ENCODE peak calls at places on chromosomes 7 and 10, in seven cellular contexts. U is mammary epithelial cell; H is mesendoderm; C is CD8-positive, alpha-beta T cell; Q is ovary; A is MM.1S; P is CD8-positive, alpha-beta memory T cell. X is an unnamed sample.

GRCh38 chr10:103280505-103280904 is 3.6 kb downstream of the INA start:
- DNase-seq in H (no peak), U (no peak), Q (no peak), P (no peak), C (no peak), A (no peak), X (no peak)

GRCh38 chr7:151808296-151809155 is 68.4 kb downstream of the PRKAG2 start:
- DNase-seq in U (peak; percentile 64), Q (no peak), H (no peak), C (no peak), A (no peak), P (no peak), X (no peak)

GRCh38 chr10:106614293-106614692 is 550.2 kb downstream of the SORCS1 start:
- DNase-seq in C (no peak), P (no peak), H (no peak), A (no peak), Q (no peak), U (peak; percentile 19), X (no peak)

GRCh38 chr7:78019457-78020130 is 221.0 kb downstream of the PHTF2 start:
- DNase-seq in H (peak; percentile 95), C (peak; percentile 32), A (no peak), P (peak; percentile 42), U (peak; percentile 42), Q (peak; percentile 92), X (peak; percentile 97)

GRCh38 chr10:18689498-18689897 is 30.3 kb downstream of the ARL5B start:
- DNase-seq in U (no peak), P (no peak), Q (no peak), A (peak; percentile 37), C (no peak), H (no peak), X (no peak)

GRCh38 chr10:123154943-123155505 is 822 bp downstream of the BUB3 start:
- DNase-seq in C (no peak), U (peak; percentile 69), A (peak; percentile 47), Q (no peak), P (no peak), H (no peak), X (no peak)

GRCh38 chr7:102834999-102835398 is 77.8 kb upstream of the LRRC17 start:
- DNase-seq in A (peak; percentile 16), H (no peak), Q (no peak), U (peak; percentile 85), C (no peak), P (no peak), X (no peak)

GRCh38 chr7:17403996-17404395 is 105.5 kb downstream of the AHR start:
- DNase-seq in U (no peak), P (no peak), C (no peak), A (no peak), H (peak; percentile 56), Q (no peak), X (no peak)

GRCh38 chr7:114630186-114630824 is 215.7 kb downstream of the FOXP2 start:
- DNase-seq in U (no peak), Q (no peak), P (no peak), A (no peak), H (peak; percentile 21), C (no peak), X (no peak)

GRCh38 chr7:134710854-134711624 is 64.4 kb downstream of the BPGM start:
- DNase-seq in Q (no peak), P (peak; percentile 60), C (peak; percentile 32), U (peak; percentile 47), H (peak; percentile 72), A (no peak), X (no peak)

GRCh38 chr10:35006836-35007235 is 83.3 kb downstream of the CUL2 start:
- DNase-seq in Q (no peak), H (no peak), A (no peak), P (no peak), C (no peak), U (no peak), X (no peak)

GRCh38 chr10:99347672-99348071 is 18.5 kb downstream of the CNNM1 start:
- DNase-seq in A (no peak), Q (no peak), H (no peak), C (no peak), U (no peak), P (no peak), X (no peak)

GRCh38 chr10:99343262-99343661 is 14.1 kb downstream of the CNNM1 start:
- DNase-seq in A (no peak), C (no peak), H (no peak), P (no peak), Q (no peak), U (no peak), X (no peak)

GRCh38 chr10:99345350-99345749 is 16.2 kb downstream of the CNNM1 start:
- DNase-seq in P (no peak), Q (no peak), A (no peak), H (peak; percentile 72), C (no peak), U (peak; percentile 8), X (no peak)

GRCh38 chr10:99344715-99345114 is 15.6 kb downstream of the CNNM1 start:
- DNase-seq in Q (no peak), A (no peak), P (no peak), H (peak; percentile 82), U (no peak), C (no peak), X (no peak)

DNA sequence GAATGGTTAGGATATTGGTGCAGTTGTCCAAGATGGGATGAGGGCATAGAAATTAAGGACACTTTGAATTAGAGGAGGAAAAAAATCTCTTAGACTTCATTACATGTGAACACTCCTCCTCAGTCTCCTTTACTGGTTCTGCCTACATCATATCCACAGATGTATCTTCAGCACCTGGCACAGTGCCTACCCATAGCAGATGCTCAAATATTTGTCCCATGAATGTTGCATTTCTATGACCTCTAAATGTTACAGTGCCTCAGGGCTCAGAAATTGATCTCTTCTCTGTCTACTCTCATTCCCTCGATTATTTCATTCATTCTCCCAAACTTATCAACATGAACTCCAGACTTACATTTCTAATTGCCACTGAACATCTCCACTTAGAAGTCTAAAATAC is 17.1 kb downstream of the CNNM1 start:
- DNase-seq in A (no peak), C (no peak), H (no peak), U (peak; percentile 23), Q (no peak), P (no peak), X (no peak)
- H3K4me1 ChIP-seq in A (peaks cover 8% of the 10 kb centered on the region), C (no peaks in the 10 kb centered on the region), H (peaks cover 8% of the 10 kb centered on the region), U (peaks cover 4% of the 10 kb centered on the region), Q (peaks cover 4% of the 10 kb centered on the region), P (no peaks in the 10 kb centered on the region), X (no peaks in the 10 kb centered on the region)

DNA sequence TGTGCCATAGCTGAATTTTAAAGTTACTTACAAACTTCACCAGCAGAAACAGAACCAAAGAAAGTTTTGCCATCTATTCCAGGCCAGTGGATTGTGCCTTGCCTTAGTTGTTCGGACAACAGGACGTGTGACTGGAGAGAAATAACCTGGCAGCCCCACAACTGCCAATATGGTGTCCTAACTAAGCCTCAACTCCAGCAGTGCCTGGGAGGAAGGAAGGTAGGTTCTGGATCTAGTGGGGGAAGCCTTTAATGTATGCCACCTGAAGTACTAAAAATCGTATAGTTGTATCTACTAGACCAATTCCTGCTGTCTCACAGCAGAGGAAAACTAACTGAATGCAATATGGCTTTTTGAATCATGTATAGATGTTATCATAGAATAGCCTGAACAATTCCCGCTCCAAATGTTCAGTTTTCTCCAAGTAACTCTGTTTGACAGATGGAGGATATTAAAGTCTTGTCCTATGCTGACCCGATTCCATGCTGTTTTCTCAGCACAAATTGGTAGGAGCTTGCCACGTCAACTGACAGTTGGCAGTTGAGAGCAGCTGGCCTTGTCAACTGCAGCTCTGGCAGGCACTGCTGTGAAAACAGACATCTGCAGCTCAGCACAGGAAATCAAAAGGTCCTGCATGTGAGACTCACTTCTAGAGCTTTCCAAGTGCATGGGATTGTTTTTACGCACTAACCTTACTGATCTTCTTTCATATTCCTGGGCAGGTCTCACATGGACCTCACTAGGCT is 84.5 kb upstream of the WNT16 start:
- DNase-seq in U (no peak), A (no peak), Q (no peak), H (no peak), P (no peak), C (no peak), X (no peak)
- H3K4me1 ChIP-seq in U (no peaks in the 10 kb centered on the region), A (no peaks in the 10 kb centered on the region), Q (no peaks in the 10 kb centered on the region), H (no peaks in the 10 kb centered on the region), P (no peaks in the 10 kb centered on the region), C (no peaks in the 10 kb centered on the region), X (no peaks in the 10 kb centered on the region)

GRCh38 chr10:101226506-101226887 is 2.8 kb downstream of the LBX1 start:
- DNase-seq in C (no peak), P (no peak), H (no peak), Q (no peak), U (no peak), A (peak; percentile 56), X (no peak)
- H3K4me1 ChIP-seq in C (peaks cover 62% of the 10 kb centered on the region), P (peaks cover 55% of the 10 kb centered on the region), H (no peaks in the 10 kb centered on the region), Q (peaks cover 11% of the 10 kb centered on the region), U (peaks cover 38% of the 10 kb centered on the region), A (no peaks in the 10 kb centered on the region), X (peaks cover 82% of the 10 kb centered on the region)

GRCh38 chr7:155874411-155874810 is 62.1 kb upstream of the SHH start:
- DNase-seq in C (no peak), A (no peak), H (no peak), Q (no peak), U (no peak), P (no peak), X (no peak)
- H3K4me1 ChIP-seq in C (no peaks in the 10 kb centered on the region), A (no peaks in the 10 kb centered on the region), H (no peaks in the 10 kb centered on the region), Q (no peaks in the 10 kb centered on the region), U (no peaks in the 10 kb centered on the region), P (no peaks in the 10 kb centered on the region), X (no peaks in the 10 kb centered on the region)

DNA sequence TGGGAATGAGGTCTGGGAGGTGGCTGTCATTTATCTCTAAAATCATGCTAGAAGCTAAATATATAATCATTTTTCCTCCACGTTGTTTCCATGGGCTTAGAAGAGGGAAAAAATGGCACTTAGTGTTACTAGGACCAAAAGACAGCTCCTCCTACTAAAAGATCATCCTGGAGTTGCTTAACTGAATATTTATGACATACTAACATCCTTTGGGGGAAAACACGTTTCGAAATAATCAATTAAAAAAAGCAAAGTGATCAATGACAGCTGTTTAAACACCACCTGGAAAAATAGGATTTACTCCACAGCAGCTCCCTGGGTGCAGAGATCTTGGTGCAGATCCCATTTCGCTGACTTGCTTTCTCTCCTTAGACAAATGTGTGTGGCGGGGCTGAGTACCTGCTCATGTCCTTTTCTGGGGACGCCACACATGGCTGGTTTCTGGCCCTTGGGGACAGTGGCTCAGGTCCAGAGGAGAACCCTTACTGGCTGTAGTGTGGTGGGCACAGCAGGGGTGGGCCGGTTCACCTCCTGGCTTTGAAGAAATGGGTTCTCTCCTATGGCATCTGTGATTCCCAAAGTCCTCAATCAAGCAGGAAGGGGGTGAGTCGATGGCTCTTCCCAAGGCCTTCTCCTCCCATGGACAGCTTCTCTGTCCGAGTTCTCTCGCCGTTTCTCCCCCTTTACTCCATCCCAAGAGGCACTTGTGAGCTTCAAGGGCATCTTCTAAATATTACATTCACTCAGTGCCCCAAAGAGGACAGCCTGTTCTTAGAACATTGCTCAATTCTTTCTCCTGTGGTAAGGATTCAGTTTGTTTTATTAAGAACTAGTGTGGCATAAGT is 156.4 kb upstream of the KLF14 start:
- DNase-seq in P (no peak), U (no peak), H (no peak), C (no peak), Q (no peak), A (no peak), X (no peak)
- H3K4me1 ChIP-seq in P (peaks cover 16% of the 10 kb centered on the region), U (peaks cover 81% of the 10 kb centered on the region), H (no peaks in the 10 kb centered on the region), C (peaks cover 16% of the 10 kb centered on the region), Q (peaks cover 10% of the 10 kb centered on the region), A (no peaks in the 10 kb centered on the region), X (peaks cover 97% of the 10 kb centered on the region)

X was measured in esophagus muscularis mucosa.